ENCODE peak calls at places on chromosomes 4 and X, in seven cellular contexts. V is OCI-LY7, S is SK-N-SH, G is neural progenitor cell, R is MM.1S, H is HCT116, W is hepatocyte. T is an unnamed sample.

GRCh38 chr4:172707622-172708021 is 461.0 kb upstream of the GALNT7 start:
- DNase-seq in V (no peak), G (no peak), W (peak), R (no peak), S (no peak), H (no peak), T (peak)

GRCh38 chrX:41759817-41760216 is 35.8 kb downstream of the GPR82 start:
- DNase-seq in R (peak), H (peak), V (peak), G (peak), S (peak), W (no peak), T (peak)

GRCh38 chrX:45505214-45505613 is 304.5 kb upstream of the DIPK2B start:
- DNase-seq in W (no peak), G (no peak), V (no peak), R (no peak), S (no peak), H (no peak), T (no peak)

GRCh38 chrX:7024850-7025249 is 122.7 kb upstream of the STS start:
- DNase-seq in V (no peak), R (no peak), G (no peak), W (no peak), H (no peak), S (no peak), T (no peak)

GRCh38 chrX:96776966-96777365 is 92.3 kb downstream of the DIAPH2 start:
- DNase-seq in V (no peak), H (no peak), S (no peak), G (no peak), W (no peak), R (no peak), T (no peak)

GRCh38 chrX:81528041-81528440 is 326.1 kb downstream of the SH3BGRL start:
- DNase-seq in W (no peak), R (no peak), V (no peak), S (no peak), H (no peak), G (no peak), T (no peak)

GRCh38 chr4:150581206-150581605 is 745 bp upstream of the MAB21L2 start:
- DNase-seq in G (no peak), S (no peak), R (no peak), V (no peak), H (no peak), W (no peak), T (no peak)

GRCh38 chr4:99383833-99384392 is 31.4 kb upstream of the ADH1C start:
- DNase-seq in S (no peak), G (no peak), V (no peak), W (peak), R (no peak), H (no peak), T (no peak)

GRCh38 chr4:38820329-38821061 is 15.9 kb upstream of the TLR1 start:
- DNase-seq in R (no peak), V (no peak), W (no peak), S (no peak), H (no peak), G (no peak), T (no peak)

GRCh38 chrX:128781506-128781905 is 729.3 kb upstream of the ACTRT1 start:
- DNase-seq in G (peak), H (no peak), S (peak), R (peak), V (peak), W (peak), T (peak)
- TF ChIP-seq EZH2phosphoT487 in G (no peak), H (no peak), S (no peak), R (no peak), V (no peak), W (no peak), T (no peak)

DNA sequence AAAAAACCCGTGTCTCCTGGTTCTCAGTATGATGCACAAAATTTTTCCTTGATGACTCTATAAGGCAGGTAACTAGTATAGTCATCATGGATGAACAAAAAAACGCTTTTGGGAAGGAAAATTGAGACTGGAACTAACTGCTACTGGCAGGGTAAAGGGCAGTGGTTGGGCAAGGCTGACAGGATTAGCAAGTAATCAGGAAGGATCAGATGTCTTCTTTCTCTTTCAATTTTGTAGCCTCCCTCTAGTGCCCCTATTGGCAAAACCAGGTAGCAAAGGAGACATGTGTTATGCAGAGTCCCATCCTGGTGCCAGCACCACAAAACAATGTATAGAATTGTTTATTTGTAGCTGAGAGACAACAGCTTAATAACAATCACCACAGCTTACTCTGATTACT is 12.8 kb upstream of the SLITRK4 start:
- DNase-seq in R (peak), V (peak), G (peak), H (no peak), S (no peak), W (peak), T (peak)
- TF ChIP-seq CTCF in R (peak), V (peak), G (peak), H (no peak), S (peak), W (peak), T (peak)

GRCh38 chr4:181760560-181760959 is 482.6 kb upstream of the TENM3 start:
- DNase-seq in G (no peak), V (no peak), R (no peak), S (no peak), H (no peak), W (no peak), T (no peak)

GRCh38 chr4:181770971-181771370 is 472.2 kb upstream of the TENM3 start:
- DNase-seq in R (no peak), V (no peak), H (no peak), S (no peak), G (no peak), W (no peak), T (no peak)

GRCh38 chr4:181761130-181761529 is 482.1 kb upstream of the TENM3 start:
- DNase-seq in H (no peak), G (no peak), R (no peak), W (no peak), S (no peak), V (no peak), T (no peak)

DNA sequence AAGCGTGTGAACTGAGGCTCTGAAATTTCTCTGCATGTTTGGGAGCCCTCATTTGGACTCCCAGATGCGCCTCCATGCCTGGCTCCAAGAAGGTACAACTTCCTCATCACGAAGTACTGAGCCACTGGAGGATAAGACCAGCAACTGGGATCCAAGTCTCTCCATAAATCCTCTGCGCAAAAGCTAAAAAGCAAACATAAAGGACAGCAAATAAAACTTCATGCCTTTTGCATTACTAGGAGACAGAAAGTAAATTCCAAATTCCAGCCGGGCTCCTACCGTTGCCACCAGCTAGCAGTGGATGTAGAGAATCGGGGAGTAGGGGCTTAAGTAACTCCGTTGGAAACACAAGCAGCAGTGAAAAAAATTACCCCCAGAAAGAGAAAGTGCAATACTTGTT is 477.1 kb upstream of the TENM3 start:
- DNase-seq in W (no peak), S (no peak), G (no peak), R (no peak), H (no peak), V (no peak), T (no peak)
- H3K4me2 ChIP-seq in W (peak), S (no peak), G (no peak), R (no peak), H (no peak), V (no peak), T (no peak)

GRCh38 chrX:117711774-117712173 is 404.8 kb downstream of the KLHL13 start:
- DNase-seq in S (peak), V (no peak), G (no peak), W (no peak), H (no peak), R (no peak), T (no peak)
- TF ChIP-seq EZH2phosphoT487 in S (no peak), V (no peak), G (no peak), W (no peak), H (no peak), R (no peak), T (no peak)

DNA sequence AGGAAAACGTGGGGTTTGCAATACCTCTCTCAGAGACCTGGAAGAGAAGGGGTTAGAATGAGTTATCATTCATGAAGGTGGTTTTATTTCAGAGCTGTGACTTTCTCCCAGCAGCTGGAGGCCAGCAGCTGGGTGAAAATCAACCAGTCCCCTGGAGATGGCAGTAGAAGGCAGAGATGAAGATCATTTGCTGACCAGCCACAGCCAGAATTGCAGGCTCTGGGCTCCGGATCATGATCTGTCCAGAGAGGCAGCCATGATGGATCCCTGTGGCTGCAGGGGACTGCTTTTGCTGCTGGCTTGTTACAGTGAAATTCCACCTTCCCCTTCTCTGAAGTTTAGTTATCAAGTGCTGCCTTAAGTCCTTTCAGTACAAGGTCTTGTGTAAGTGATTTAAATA is 46.9 kb upstream of the TAB3 start:
- DNase-seq in V (no peak), H (peak), R (no peak), G (peak), W (peak), S (peak), T (peak)
- TF ChIP-seq CTCF in V (no peak), H (peak), R (no peak), G (peak), W (peak), S (peak), T (peak)

DNA sequence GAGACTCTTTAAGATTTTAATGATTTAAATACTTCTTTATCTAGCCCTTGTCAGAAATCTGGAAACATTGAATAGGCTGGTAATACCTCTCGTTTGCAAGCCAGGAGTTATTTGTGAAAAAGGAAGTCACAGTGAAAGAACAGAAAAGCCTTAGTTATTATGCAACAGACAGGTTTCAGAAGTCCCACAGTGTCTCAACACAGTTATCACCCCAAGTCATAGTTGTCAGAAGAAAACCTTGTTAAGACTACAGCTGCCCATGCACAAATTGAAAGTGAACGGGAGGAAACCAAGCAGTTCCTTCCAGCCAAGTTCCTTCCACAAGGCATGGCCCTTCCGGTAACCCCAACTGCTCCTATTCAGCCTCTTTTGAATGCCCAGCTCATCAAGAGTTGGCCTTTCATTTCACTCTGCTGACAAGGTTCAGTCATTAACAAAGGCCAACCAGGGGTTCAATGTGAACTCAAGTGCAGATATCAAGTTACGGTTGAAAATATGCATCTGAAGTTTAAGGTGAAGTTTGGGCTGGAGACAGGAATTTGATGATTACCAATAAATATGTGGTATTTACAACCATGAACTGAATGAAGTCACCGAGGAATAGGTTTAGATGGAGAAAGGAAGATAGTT is 15.6 kb downstream of the ALPK1 start:
- DNase-seq in V (peak), G (no peak), W (no peak), S (no peak), R (peak), H (no peak), T (no peak)
- H3K4me2 ChIP-seq in V (peak), G (no peak), W (no peak), S (no peak), R (peak), H (no peak), T (no peak)

DNA sequence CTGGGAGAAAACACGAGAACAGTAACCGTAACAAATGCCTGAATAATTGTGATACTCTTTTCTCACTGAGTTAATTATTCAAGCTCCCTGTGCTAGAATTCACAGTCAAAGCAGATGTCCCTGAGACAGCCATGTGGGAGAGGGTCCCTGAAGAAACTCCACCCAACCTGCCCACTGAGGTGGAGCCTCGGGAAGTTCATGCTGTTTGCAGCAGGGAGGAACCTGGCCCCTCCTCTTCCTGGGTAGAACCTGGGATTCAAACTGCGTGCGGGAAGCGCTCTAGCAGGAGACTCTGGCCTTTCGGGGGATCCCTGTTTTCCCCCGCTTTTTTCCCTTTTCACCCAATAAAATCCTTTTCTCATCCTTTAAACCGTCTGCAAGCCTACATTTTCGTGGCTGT is 20.2 kb upstream of the RHOH start:
- DNase-seq in R (no peak), G (no peak), H (no peak), W (no peak), S (no peak), V (no peak), T (peak)
- TF ChIP-seq EZH2phosphoT487 in R (no peak), G (no peak), H (no peak), W (no peak), S (no peak), V (no peak), T (no peak)

GRCh38 chrX:39073131-39073530 is 271.9 kb downstream of the MID1IP1 start:
- DNase-seq in S (no peak), V (no peak), R (no peak), H (no peak), G (no peak), W (no peak), T (no peak)
- TF ChIP-seq CTCF in S (no peak), V (no peak), R (no peak), H (no peak), G (no peak), W (no peak), T (no peak)

T was measured in GM23338.